ENCODE peak calls at places on chromosomes 13 and 19, in five cellular contexts. H, S, P, D and X are unnamed samples.

GRCh38 chr19:15508035-15508710 is at the start of gene CYP4F22:
- DNase-seq in H (no peak), S (no peak), P (no peak), D (no peak), X (no peak)

GRCh38 chr13:102817907-102818306 is 19.0 kb downstream of the BIVM start:
- DNase-seq in H (no peak), S (no peak), P (no peak), D (no peak), X (no peak)

GRCh38 chr13:112330479-112331407 is 45.4 kb upstream of the SPACA7 start:
- DNase-seq in H (no peak), S (no peak), P (no peak), D (no peak), X (no peak)

GRCh38 chr13:95301135-95301946 is at the start of gene ABCC4:
- DNase-seq in H (peak; percentile 81), S (peak; percentile 82), P (peak; percentile 90), D (peak; percentile 53), X (peak; percentile 67)

GRCh38 chr13:28442872-28443271 is 52.1 kb downstream of the FLT1 start:
- DNase-seq in H (no peak), S (no peak), P (no peak), D (no peak), X (no peak)

GRCh38 chr13:24161980-24162517 is 1.5 kb downstream of the SPATA13 start:
- DNase-seq in H (no peak), S (no peak), P (no peak), D (no peak), X (no peak)

GRCh38 chr13:113401452-113402415 is 37.8 kb upstream of the GRTP1 start:
- DNase-seq in H (no peak), S (no peak), P (no peak), D (no peak), X (no peak)

GRCh38 chr19:47111081-47111589 is 2.4 kb downstream of the ZC3H4 start:
- DNase-seq in H (no peak), S (no peak), P (peak; percentile 89), D (no peak), X (peak; percentile 61)

GRCh38 chr13:26950546-26950945 is 190.0 kb upstream of the GPR12 start:
- DNase-seq in H (no peak), S (no peak), P (no peak), D (no peak), X (no peak)

GRCh38 chr19:54792814-54793213 is 10.6 kb upstream of the KIR2DL4 start:
- DNase-seq in H (no peak), S (no peak), P (no peak), D (no peak), X (no peak)

GRCh38 chr19:29532097-29532496 is 6.3 kb downstream of the VSTM2B start:
- DNase-seq in H (no peak), S (peak; percentile 44), P (peak; percentile 18), D (no peak), X (no peak)

GRCh38 chr13:41019027-41019487 is at the start of gene ELF1:
- DNase-seq in H (peak; percentile 20), S (no peak), P (peak; percentile 83), D (peak; percentile 85), X (peak; percentile 91)

GRCh38 chr13:50766043-50766442 is 77.4 kb downstream of the DLEU7 start:
- DNase-seq in H (no peak), S (no peak), P (no peak), D (no peak), X (no peak)

GRCh38 chr13:81917829-81918228 is 1576.9 kb upstream of the SPRY2 start:
- DNase-seq in H (no peak), S (no peak), P (no peak), D (no peak), X (no peak)

GRCh38 chr19:6070179-6071102 is 39.9 kb downstream of the RFX2 start:
- DNase-seq in H (no peak), S (no peak), P (no peak), D (no peak), X (no peak)

GRCh38 chr13:34011552-34012085 is 193.7 kb downstream of the RFC3 start:
- DNase-seq in H (no peak), S (no peak), P (no peak), D (no peak), X (no peak)

GRCh38 chr13:113207890-113208423 is 512 bp downstream of the PCID2 start:
- DNase-seq in H (no peak), S (peak; percentile 67), P (no peak), D (no peak), X (peak; percentile 30)

GRCh38 chr19:45202637-45203036 is 24.1 kb downstream of the BLOC1S3 start:
- DNase-seq in H (no peak), S (no peak), P (no peak), D (no peak), X (no peak)

GRCh38 chr19:45195764-45196163 is 17.2 kb downstream of the BLOC1S3 start:
- DNase-seq in H (no peak), S (no peak), P (no peak), D (no peak), X (no peak)

GRCh38 chr19:45206328-45206727 is 27.7 kb downstream of the BLOC1S3 start:
- DNase-seq in H (no peak), S (no peak), P (no peak), D (no peak), X (no peak)

GRCh38 chr19:45205810-45206209 is 27.2 kb downstream of the BLOC1S3 start:
- DNase-seq in H (no peak), S (no peak), P (no peak), D (no peak), X (no peak)

GRCh38 chr19:45200614-45201013 is 22.0 kb downstream of the BLOC1S3 start:
- DNase-seq in H (no peak), S (peak; percentile 69), P (no peak), D (no peak), X (no peak)
- TF ChIP-seq POLR2AphosphoS5 in H (no peak), S (no peak), P (no peak), D (no peak), X (no peak)

DNA sequence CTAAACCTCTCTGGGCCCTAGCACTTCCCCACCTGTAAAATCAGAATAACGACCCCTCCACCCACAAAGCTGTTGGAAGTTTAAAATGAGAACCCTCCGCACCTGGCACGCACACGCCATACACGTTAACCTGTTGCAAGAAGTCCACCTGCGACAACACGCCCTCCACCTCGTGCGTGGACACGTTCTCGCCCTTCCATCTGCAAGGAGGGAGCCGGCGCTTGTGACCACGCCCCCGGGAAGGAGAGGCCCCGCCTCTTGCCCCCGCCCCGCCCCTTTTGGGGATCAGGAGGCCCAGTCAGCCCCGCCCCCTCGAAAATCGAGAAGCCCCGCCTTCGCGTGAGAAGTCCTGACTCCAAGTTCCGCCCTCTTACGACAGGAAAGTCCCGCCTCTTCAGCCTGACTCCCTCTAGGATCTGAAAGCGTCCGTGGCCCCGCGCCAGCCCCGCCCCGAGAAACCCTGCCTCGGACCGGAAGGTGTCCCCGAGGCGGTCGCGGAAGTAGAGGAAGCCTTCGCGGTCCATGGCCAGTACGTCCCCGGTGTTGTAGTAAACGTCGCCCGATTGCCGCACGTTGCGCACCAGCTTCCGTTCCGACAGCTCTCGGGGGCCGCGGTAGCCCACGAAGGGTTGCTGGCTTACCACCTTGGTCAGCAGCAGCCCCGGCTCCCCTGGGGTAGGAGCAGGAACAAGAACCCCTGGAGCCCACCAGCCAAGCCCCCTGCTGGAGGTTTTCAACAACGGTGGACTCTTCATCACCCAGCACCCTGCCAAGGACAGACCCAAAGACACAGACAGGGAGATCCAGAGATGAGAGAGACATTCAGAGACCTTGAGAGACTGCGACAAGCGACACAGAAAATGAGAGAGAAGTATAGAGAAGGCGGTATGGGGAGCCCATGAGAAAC is 12.5 kb downstream of the SLC27A5 start:
- DNase-seq in H (peak; percentile 96), S (peak; percentile 99), P (peak; percentile 98), D (peak; percentile 98), X (peak; percentile 97)
- TF ChIP-seq POLR2AphosphoS5 in H (peak; percentile 58), S (no peak), P (peak; percentile 92), D (peak; percentile 80), X (peak; percentile 88)

GRCh38 chr13:109576331-109576813 is 210.0 kb downstream of the IRS2 start:
- DNase-seq in H (no peak), S (no peak), P (no peak), D (no peak), X (no peak)
- TF ChIP-seq POLR2AphosphoS5 in H (no peak), S (no peak), P (no peak), D (no peak), X (no peak)

GRCh38 chr19:2330632-2331284 is 2.3 kb downstream of the SPPL2B start:
- DNase-seq in H (no peak), S (peak; percentile 54), P (no peak), D (no peak), X (no peak)
- TF ChIP-seq POLR2AphosphoS5 in H (no peak), S (no peak), P (no peak), D (no peak), X (no peak)

GRCh38 chr13:75796825-75797224 is 160.7 kb downstream of the LMO7 start:
- DNase-seq in H (no peak), S (no peak), P (no peak), D (no peak), X (no peak)
- TF ChIP-seq POLR2AphosphoS5 in H (no peak), S (no peak), P (no peak), D (no peak), X (no peak)

GRCh38 chr19:21314676-21315075 is 14.5 kb downstream of the ZNF708 start:
- DNase-seq in H (no peak), S (no peak), P (no peak), D (no peak), X (no peak)
- TF ChIP-seq POLR2AphosphoS5 in H (no peak), S (no peak), P (no peak), D (no peak), X (no peak)

DNA sequence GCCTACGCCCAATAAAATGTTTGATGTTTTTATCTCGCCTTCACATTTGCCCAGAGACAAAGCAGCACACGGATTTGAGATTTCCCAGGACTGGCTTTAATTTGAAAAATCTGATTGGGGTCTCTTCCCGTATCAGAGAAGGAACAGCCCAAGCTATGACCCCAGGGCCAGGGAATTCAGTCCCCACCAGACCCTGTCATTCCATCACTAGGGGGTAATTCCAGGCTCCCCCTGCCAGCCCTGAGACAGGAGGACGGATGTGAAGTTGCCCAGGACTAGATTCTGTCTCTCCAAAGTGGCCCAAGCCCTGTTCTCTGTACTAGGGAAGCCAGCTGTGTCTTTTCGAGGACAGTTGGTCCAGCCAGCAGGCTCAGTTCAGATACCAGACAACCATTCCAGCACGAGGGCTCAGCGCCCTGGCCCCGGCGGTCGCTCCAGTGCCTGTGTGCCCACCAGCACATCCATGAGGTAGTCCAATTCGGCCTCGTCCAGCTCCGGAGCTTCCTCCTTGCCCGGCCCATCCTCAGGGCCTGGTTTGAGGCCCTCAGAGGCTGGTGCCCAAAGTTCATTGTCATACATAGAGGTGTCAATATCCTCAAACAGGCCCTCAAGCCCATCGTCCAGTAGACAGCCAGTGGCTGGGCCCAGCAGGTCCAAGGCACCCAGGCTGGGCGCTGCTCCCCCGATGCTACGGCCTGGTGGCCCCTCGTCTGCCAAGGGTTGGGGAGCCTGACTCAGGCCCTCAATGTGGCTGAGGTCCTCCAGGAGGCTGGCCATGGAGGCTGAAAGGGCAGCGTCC is 3.2 kb downstream of the SERTAD1 start:
- DNase-seq in H (no peak), S (no peak), P (peak; percentile 82), D (no peak), X (no peak)
- TF ChIP-seq POLR2AphosphoS5 in H (no peak), S (no peak), P (no peak), D (peak; percentile 4), X (no peak)